ENCODE peak calls at places on chromosome 2, in ten cellular contexts. R, Q, C, W, Z, M, G, I, S and D are unnamed samples.

GRCh38 chr2:218429951-218430692 is 11.2 kb downstream of the VIL1 start:
- DNase-seq in W (no peak), S (no peak), C (no peak), Q (no peak), R (no peak), I (no peak), Z (no peak), G (no peak), M (no peak), D (no peak)

GRCh38 chr2:220279372-220279771 is 651.9 kb downstream of the SLC4A3 start:
- DNase-seq in Q (peak; percentile 94), S (no peak), Z (no peak), W (no peak), I (peak; percentile 44), M (no peak), G (peak; percentile 47), R (no peak), C (no peak), D (peak; percentile 56)

GRCh38 chr2:67213270-67213670 is 183.9 kb upstream of the ETAA1 start:
- DNase-seq in C (no peak), Z (peak; percentile 69), S (no peak), G (no peak), Q (no peak), I (no peak), R (no peak), W (no peak), M (no peak), D (no peak)

GRCh38 chr2:31729065-31729439 is 148.3 kb upstream of the SRD5A2 start:
- DNase-seq in W (no peak), Z (no peak), S (no peak), C (no peak), R (no peak), I (no peak), M (no peak), G (no peak), Q (no peak), D (no peak)

GRCh38 chr2:128269358-128270305 is 49.0 kb downstream of the HS6ST1 start:
- DNase-seq in C (no peak), Z (peak; percentile 36), I (no peak), S (no peak), R (no peak), W (peak; percentile 12), M (no peak), Q (no peak), G (no peak), D (no peak)

GRCh38 chr2:39642054-39642742 is 23.5 kb upstream of the TMEM178A start:
- DNase-seq in R (peak; percentile 28), C (no peak), G (peak; percentile 57), S (no peak), Z (no peak), M (no peak), W (no peak), Q (peak; percentile 91), I (no peak), D (no peak)

GRCh38 chr2:127022817-127023216 is 84.1 kb downstream of the BIN1 start:
- DNase-seq in Q (no peak), I (no peak), C (no peak), G (no peak), M (no peak), Z (no peak), R (no peak), S (no peak), W (no peak), D (no peak)

GRCh38 chr2:230946429-230947234 is 21.6 kb upstream of the GPR55 start:
- DNase-seq in I (no peak), Z (no peak), R (no peak), W (no peak), M (no peak), C (no peak), G (no peak), S (no peak), Q (no peak), D (no peak)

GRCh38 chr2:235278771-235279355 is 215.0 kb upstream of the AGAP1 start:
- DNase-seq in R (no peak), G (no peak), I (peak; percentile 23), C (no peak), Z (no peak), M (no peak), Q (no peak), S (no peak), W (no peak), D (no peak)

GRCh38 chr2:172101707-172102158 is 967 bp downstream of the DLX2 start:
- DNase-seq in Z (no peak), W (no peak), R (no peak), I (no peak), C (no peak), S (no peak), M (no peak), G (no peak), Q (no peak), D (no peak)
- H3K27me3 ChIP-seq in Z (peaks cover 99% of the 10 kb centered on the region), W (peaks cover 100% of the 10 kb centered on the region), R (peaks cover 100% of the 10 kb centered on the region), I (peaks cover 53% of the 10 kb centered on the region), C (peaks cover 100% of the 10 kb centered on the region), S (peaks cover 96% of the 10 kb centered on the region), M (peaks cover 97% of the 10 kb centered on the region), G (peaks cover 2% of the 10 kb centered on the region), Q (no peaks in the 10 kb centered on the region), D (no peaks in the 10 kb centered on the region)

DNA sequence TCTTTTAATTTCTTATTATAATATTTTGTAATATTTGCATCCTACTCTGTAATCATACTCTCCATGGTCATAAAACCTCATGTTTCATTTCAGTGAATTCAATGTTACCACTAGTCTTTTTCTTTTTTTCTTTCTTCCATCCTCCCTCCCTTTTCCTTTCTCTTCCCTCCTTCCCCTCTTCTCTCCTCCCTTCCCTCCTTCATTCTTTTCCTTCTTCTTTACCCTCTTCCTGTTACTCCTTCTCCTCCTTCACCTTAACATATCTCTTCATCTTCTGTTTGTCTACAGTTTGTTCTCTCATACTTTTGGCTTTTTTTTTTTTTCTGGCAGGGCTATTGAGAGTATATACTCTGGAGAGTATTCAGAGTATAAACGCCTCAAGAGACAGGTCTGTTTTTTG is 491.6 kb upstream of the ID2 start:
- DNase-seq in C (no peak), R (no peak), W (no peak), I (no peak), G (no peak), Z (no peak), Q (no peak), S (no peak), M (no peak), D (no peak)
- H3K27me3 ChIP-seq in C (no peaks in the 10 kb centered on the region), R (no peaks in the 10 kb centered on the region), W (no peaks in the 10 kb centered on the region), I (no peaks in the 10 kb centered on the region), G (no peaks in the 10 kb centered on the region), Z (no peaks in the 10 kb centered on the region), Q (no peaks in the 10 kb centered on the region), S (no peaks in the 10 kb centered on the region), M (no peaks in the 10 kb centered on the region), D (no peaks in the 10 kb centered on the region)

GRCh38 chr2:222876947-222877346 is 16.1 kb downstream of the ACSL3 start:
- DNase-seq in Z (no peak), R (no peak), M (no peak), Q (no peak), C (no peak), I (no peak), G (no peak), W (no peak), S (no peak), D (no peak)

GRCh38 chr2:222879602-222879933 is 18.7 kb downstream of the ACSL3 start:
- DNase-seq in Q (no peak), R (no peak), S (no peak), Z (no peak), G (no peak), C (no peak), W (no peak), M (no peak), I (no peak), D (no peak)

GRCh38 chr2:222878284-222878876 is 17.5 kb downstream of the ACSL3 start:
- DNase-seq in M (no peak), G (no peak), R (no peak), C (no peak), W (no peak), Q (no peak), Z (no peak), S (no peak), I (no peak), D (no peak)

GRCh38 chr2:222878877-222879601 is 18.2 kb downstream of the ACSL3 start:
- DNase-seq in Q (peak; percentile 84), M (no peak), G (no peak), Z (no peak), R (no peak), I (no peak), S (no peak), W (no peak), C (no peak), D (no peak)

GRCh38 chr2:222877556-222878278 is 16.9 kb downstream of the ACSL3 start:
- DNase-seq in W (no peak), S (no peak), M (no peak), I (no peak), Z (no peak), Q (no peak), C (no peak), R (no peak), G (no peak), D (no peak)
- H3K27me3 ChIP-seq in W (no peaks in the 10 kb centered on the region), S (no peaks in the 10 kb centered on the region), M (no peaks in the 10 kb centered on the region), I (no peaks in the 10 kb centered on the region), Z (no peaks in the 10 kb centered on the region), Q (no peaks in the 10 kb centered on the region), C (no peaks in the 10 kb centered on the region), R (no peaks in the 10 kb centered on the region), G (no peaks in the 10 kb centered on the region), D (no peaks in the 10 kb centered on the region)

GRCh38 chr2:206323033-206323432 is 48.6 kb downstream of the ZDBF2 start:
- DNase-seq in G (no peak), S (no peak), C (no peak), R (no peak), Z (no peak), M (no peak), I (no peak), Q (no peak), W (no peak), D (no peak)

GRCh38 chr2:206324869-206325268 is 50.4 kb downstream of the ZDBF2 start:
- DNase-seq in S (no peak), I (no peak), G (no peak), Q (no peak), C (peak; percentile 31), W (no peak), M (no peak), Z (no peak), R (peak; percentile 36), D (no peak)

GRCh38 chr2:206323486-206323885 is 49.0 kb downstream of the ZDBF2 start:
- DNase-seq in R (no peak), I (no peak), W (no peak), S (no peak), M (no peak), G (no peak), Z (peak; percentile 70), Q (no peak), C (no peak), D (no peak)

DNA sequence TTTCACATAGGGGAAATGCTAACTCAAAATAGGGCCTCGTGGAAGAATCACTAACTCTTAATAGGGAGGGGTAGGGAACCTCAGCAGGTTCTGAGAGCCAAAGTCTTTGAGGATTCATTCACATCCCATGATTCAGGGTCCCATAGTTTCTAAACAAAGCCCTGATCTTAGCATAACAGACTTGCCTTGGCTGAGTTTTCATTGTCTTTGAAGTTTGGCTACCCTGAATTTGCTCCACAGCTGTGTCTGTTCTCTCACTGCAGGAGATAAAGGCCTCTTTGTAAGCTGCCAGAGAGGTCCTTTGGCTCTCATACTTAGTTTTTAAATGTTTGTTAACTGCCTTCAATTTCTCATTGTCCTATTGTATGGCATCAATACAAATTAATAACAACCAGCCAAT is 54.5 kb downstream of the ZDBF2 start:
- DNase-seq in R (no peak), Q (no peak), Z (no peak), M (no peak), I (no peak), G (no peak), C (no peak), W (no peak), S (no peak), D (no peak)
- H3K27me3 ChIP-seq in R (no peaks in the 10 kb centered on the region), Q (no peaks in the 10 kb centered on the region), Z (peaks cover 12% of the 10 kb centered on the region), M (no peaks in the 10 kb centered on the region), I (no peaks in the 10 kb centered on the region), G (no peaks in the 10 kb centered on the region), C (no peaks in the 10 kb centered on the region), W (no peaks in the 10 kb centered on the region), S (no peaks in the 10 kb centered on the region), D (no peaks in the 10 kb centered on the region)